ENCODE peak calls at places on chromosomes 5 and 9, in seven cellular contexts. Q is fibroblast of pulmonary artery; P is lower lobe of right lung; I is naive thymus-derived CD4-positive, alpha-beta T cell; S is CD8-positive, alpha-beta memory T cell; E is tibial artery; Y is transverse colon. U is an unnamed sample.

GRCh38 chr5:75279324-75279723 is 42.6 kb upstream of the ANKRD31 start:
- DNase-seq in Q (no peak), P (no peak), I (no peak), S (no peak), E (no peak), Y (no peak), U (no peak)

GRCh38 chr9:6930827-6931226 is 173.1 kb downstream of the KDM4C start:
- DNase-seq in Q (peak), P (no peak), I (no peak), S (no peak), E (no peak), Y (no peak), U (peak)

GRCh38 chr5:119330367-119331183 is 25.2 kb upstream of the TNFAIP8 start:
- DNase-seq in Q (no peak), P (no peak), I (peak), S (peak), E (no peak), Y (no peak), U (no peak)

GRCh38 chr5:181181650-181182565 is 23.1 kb downstream of the TRIM7 start:
- DNase-seq in Q (peak), P (peak), I (peak), S (peak), E (peak), Y (peak), U (peak)

GRCh38 chr5:129971684-129972083 is 67.4 kb downstream of the CHSY3 start:
- DNase-seq in Q (no peak), P (no peak), I (no peak), S (no peak), E (no peak), Y (no peak), U (no peak)

GRCh38 chr5:175443514-175444059 is 395 bp downstream of the DRD1 start:
- DNase-seq in Q (no peak), P (no peak), I (no peak), S (no peak), E (no peak), Y (no peak), U (peak)

GRCh38 chr9:133735894-133736293 is 2.3 kb downstream of the SARDH start:
- DNase-seq in Q (no peak), P (no peak), I (no peak), S (no peak), E (no peak), Y (no peak), U (no peak)

GRCh38 chr9:125547383-125547782 is 159.6 kb downstream of the MAPKAP1 start:
- DNase-seq in Q (no peak), P (no peak), I (no peak), S (no peak), E (no peak), Y (no peak), U (no peak)

GRCh38 chr5:146466521-146467349 is 19.6 kb downstream of the TCERG1 start:
- DNase-seq in Q (peak), P (no peak), I (no peak), S (no peak), E (no peak), Y (no peak), U (peak)

GRCh38 chr9:77856615-77857014 is 175.0 kb downstream of the GNAQ start:
- DNase-seq in Q (no peak), P (no peak), I (no peak), S (no peak), E (no peak), Y (no peak), U (no peak)

GRCh38 chr5:1251678-1252580 is 26.7 kb downstream of the SLC6A18 start:
- DNase-seq in Q (no peak), P (no peak), I (no peak), S (no peak), E (no peak), Y (peak), U (no peak)

GRCh38 chr9:18060304-18060934 is 413.5 kb upstream of the ADAMTSL1 start:
- DNase-seq in Q (peak), P (no peak), I (no peak), S (no peak), E (no peak), Y (no peak), U (no peak)

GRCh38 chr9:120698766-120699165 is 15.5 kb downstream of the MEGF9 start:
- DNase-seq in Q (no peak), P (no peak), I (no peak), S (no peak), E (no peak), Y (no peak), U (peak)

GRCh38 chr5:72531496-72532190 is 24.4 kb upstream of the ZNF366 start:
- DNase-seq in Q (peak), P (no peak), I (no peak), S (no peak), E (no peak), Y (no peak), U (peak)

GRCh38 chr9:123251324-123251723 is 17.1 kb downstream of the STRBP start:
- DNase-seq in Q (no peak), P (no peak), I (no peak), S (no peak), E (no peak), Y (no peak), U (no peak)

GRCh38 chr9:33354651-33355211 is 47.6 kb downstream of the AQP7 start:
- DNase-seq in Q (peak), P (no peak), I (no peak), S (no peak), E (no peak), Y (no peak), U (no peak)

GRCh38 chr5:124576848-124577409 is 169.5 kb downstream of the ZNF608 start:
- DNase-seq in Q (no peak), P (no peak), I (no peak), S (no peak), E (no peak), Y (no peak), U (no peak)

GRCh38 chr9:118577121-118577520 is 792.1 kb downstream of the BRINP1 start:
- DNase-seq in Q (peak), P (no peak), I (no peak), S (no peak), E (no peak), Y (no peak), U (peak)

GRCh38 chr5:157446077-157446930 is 13.7 kb upstream of the NIPAL4 start:
- DNase-seq in Q (no peak), P (no peak), I (no peak), S (no peak), E (no peak), Y (no peak), U (no peak)

GRCh38 chr5:79133657-79134451 is 22.2 kb downstream of the BHMT start:
- DNase-seq in Q (peak), P (peak), I (peak), S (peak), E (peak), Y (peak), U (peak)

GRCh38 chr5:130502702-130503101 is 598.4 kb downstream of the CHSY3 start:
- DNase-seq in Q (no peak), P (no peak), I (no peak), S (no peak), E (no peak), Y (no peak), U (no peak)

GRCh38 chr9:130835441-130836298 is 616 bp downstream of the ABL1 start:
- DNase-seq in Q (peak), P (peak), I (peak), S (peak), E (no peak), Y (peak), U (peak)

GRCh38 chr5:133552925-133553525 is 59.3 kb downstream of the FSTL4 start:
- DNase-seq in Q (peak), P (peak), I (peak), S (peak), E (peak), Y (peak), U (peak)

GRCh38 chr5:118761814-118762213 is 226.5 kb downstream of the DTWD2 start:
- DNase-seq in Q (no peak), P (no peak), I (no peak), S (no peak), E (no peak), Y (no peak), U (no peak)

GRCh38 chr9:109134167-109134578 is 14.4 kb upstream of the TMEM245 start:
- DNase-seq in Q (no peak), P (no peak), I (no peak), S (no peak), E (no peak), Y (no peak), U (no peak)

GRCh38 chr5:4941957-4942830 is 197.9 kb upstream of the ADAMTS16 start:
- DNase-seq in Q (no peak), P (peak), I (no peak), S (no peak), E (no peak), Y (no peak), U (no peak)

GRCh38 chr5:17339841-17340240 is 122.4 kb downstream of the BASP1 start:
- DNase-seq in Q (no peak), P (no peak), I (no peak), S (no peak), E (no peak), Y (no peak), U (no peak)

DNA sequence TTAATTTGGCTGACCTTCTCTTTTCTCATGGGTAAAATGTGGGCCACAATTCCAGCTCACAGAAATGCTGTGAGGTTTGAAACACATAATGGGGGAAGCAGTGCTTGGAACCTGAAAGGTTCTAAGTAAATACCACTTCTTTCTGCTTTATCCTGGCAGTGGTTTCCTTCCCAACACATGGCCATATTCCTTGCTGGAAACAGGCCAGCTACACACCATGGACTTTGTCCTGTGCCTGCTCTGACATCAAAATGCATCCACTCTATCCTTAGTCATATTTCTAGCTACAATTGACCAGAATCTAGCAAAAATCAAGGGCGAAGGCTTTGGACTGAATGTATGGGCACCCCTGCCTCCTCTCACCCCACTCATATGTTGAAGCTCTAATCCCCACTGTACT is 93.1 kb upstream of the TRPC7 start:
- DNase-seq in Q (no peak), P (no peak), I (no peak), S (no peak), E (no peak), Y (no peak), U (no peak)
- H3K4me3 ChIP-seq in Q (no peak), P (no peak), I (no peak), S (no peak), E (no peak), Y (no peak), U (no peak)

GRCh38 chr5:137792291-137792690 is 38.1 kb upstream of the HNRNPA0 start:
- DNase-seq in Q (no peak), P (no peak), I (no peak), S (no peak), E (no peak), Y (no peak), U (no peak)
- H3K4me3 ChIP-seq in Q (no peak), P (no peak), I (no peak), S (no peak), E (no peak), Y (no peak), U (no peak)

DNA sequence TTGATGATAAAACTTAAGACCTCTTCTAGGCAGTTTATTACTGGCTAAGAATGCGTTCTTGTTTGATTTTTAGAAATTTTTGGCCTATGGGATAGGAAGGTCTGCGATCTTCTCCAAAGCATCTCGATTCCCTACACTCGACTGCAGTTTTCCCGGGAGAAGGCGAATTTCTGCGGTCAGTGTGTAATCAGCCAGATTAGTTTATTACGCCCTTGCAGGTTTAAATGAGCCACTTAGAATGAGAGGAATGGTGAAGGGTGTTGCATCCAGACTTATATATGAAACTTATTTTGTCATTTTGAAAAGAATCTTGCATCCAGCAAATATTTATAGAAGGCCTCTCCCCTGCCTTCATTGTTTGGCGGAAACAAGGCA is 1.2 kb downstream of the MTAP start:
- DNase-seq in Q (no peak), P (no peak), I (no peak), S (no peak), E (no peak), Y (no peak), U (no peak)
- H3K4me3 ChIP-seq in Q (peak), P (peak), I (peak), S (peak), E (peak), Y (no peak), U (peak)

DNA sequence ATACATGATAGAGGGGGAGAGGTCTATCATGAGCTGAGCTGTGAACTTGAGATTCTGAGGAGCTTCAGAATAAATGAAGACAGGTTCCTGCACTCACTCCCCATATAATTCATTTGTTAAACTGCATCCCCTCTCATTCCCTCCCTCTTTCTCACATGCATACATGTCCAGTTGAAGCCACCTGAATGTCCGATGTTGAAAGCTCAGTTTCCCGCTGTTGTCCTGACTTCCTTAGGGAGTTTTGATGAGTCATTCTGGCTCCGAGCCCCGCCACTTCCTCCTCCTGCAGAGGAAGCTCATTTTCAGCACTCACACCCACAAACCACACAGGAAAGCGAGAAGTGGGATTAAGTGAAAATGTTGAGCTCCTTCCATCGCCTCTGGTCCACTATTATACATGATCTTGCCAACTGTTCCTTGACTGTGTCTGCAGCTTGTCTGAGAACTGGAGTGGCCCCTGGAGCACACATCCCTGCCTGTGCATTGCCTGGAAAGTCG is 121.2 kb downstream of the CEMIP2 start:
- DNase-seq in Q (peak), P (peak), I (no peak), S (no peak), E (peak), Y (peak), U (peak)
- H3K4me3 ChIP-seq in Q (no peak), P (no peak), I (peak), S (peak), E (no peak), Y (no peak), U (no peak)

DNA sequence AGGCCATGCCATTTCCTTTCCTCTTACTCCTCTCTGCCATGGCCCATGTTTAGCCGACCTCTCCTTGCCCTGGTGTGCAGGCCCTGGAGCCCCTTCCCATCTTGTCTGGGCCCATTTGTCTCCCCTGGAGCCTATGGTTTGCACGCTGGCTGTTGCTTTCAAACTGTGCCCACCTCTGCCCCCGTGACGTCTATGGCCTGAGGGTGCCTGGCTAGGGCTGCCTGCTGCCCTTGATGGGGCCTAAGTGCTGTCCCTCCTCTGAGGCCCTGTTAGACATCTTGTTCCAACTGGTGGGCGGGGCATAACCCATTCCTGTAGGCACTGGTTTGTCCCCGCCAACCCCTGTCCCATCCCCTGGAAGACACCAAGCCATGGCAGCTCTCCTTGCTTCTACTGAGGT is 22.7 kb upstream of the ENHO start:
- DNase-seq in Q (no peak), P (no peak), I (no peak), S (no peak), E (no peak), Y (no peak), U (no peak)
- H3K4me3 ChIP-seq in Q (no peak), P (no peak), I (no peak), S (no peak), E (no peak), Y (no peak), U (no peak)

DNA sequence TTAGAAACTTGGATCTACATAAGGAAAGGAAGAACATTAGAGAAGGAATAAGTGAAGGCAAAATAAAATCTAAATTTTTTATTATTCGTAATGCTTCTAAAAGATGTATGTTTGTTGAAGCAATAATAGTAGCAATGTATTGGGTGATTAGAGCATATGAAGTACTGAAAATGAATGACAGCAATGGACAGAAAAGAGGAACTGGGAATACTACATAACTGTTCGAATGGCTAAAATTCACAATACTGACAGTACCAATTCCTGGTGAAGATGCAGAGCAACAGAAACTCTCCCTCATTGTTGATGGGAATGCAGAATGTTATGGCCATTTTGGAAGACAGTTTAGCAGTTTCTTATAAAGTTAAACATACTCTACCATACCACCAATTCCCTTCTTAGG is 177.3 kb upstream of the SPEF2 start:
- DNase-seq in Q (no peak), P (no peak), I (no peak), S (no peak), E (no peak), Y (no peak), U (no peak)
- H3K4me3 ChIP-seq in Q (no peak), P (no peak), I (no peak), S (no peak), E (no peak), Y (no peak), U (no peak)

GRCh38 chr5:42812620-42813019 is 928 bp upstream of the SELENOP start:
- DNase-seq in Q (no peak), P (no peak), I (no peak), S (no peak), E (no peak), Y (no peak), U (no peak)
- H3K4me3 ChIP-seq in Q (no peak), P (no peak), I (no peak), S (no peak), E (no peak), Y (no peak), U (no peak)